ENCODE peak calls at places on chromosomes 16 and 17, in four cellular contexts. G is NCI-H1105, H is nucleus accumbens, F is NCI-H187 treated with DMSO at 0.1 percent for 48 hours. I is an unnamed sample.

GRCh38 chr16:85484337-85485295 is 128.5 kb upstream of the GSE1 start:
- DNase-seq in G (peak), F (peak), H (no peak), I (peak)

GRCh38 chr17:75736173-75736835 is 15.0 kb downstream of the ITGB4 start:
- DNase-seq in G (no peak), H (no peak), F (no peak), I (no peak)

GRCh38 chr17:54992797-54993639 is 24.5 kb downstream of the STXBP4 start:
- DNase-seq in G (peak), H (no peak), F (no peak), I (peak)

GRCh38 chr16:4520913-4521312 is 17.7 kb downstream of the CDIP1 start:
- DNase-seq in F (no peak), G (no peak), H (no peak), I (no peak)

GRCh38 chr16:86049641-86050040 is 150.7 kb downstream of the IRF8 start:
- DNase-seq in F (no peak), G (no peak), H (no peak), I (no peak)

GRCh38 chr16:29290631-29291247 is 115.8 kb downstream of the NPIPB11 start:
- DNase-seq in F (no peak), H (no peak), G (no peak), I (peak)

GRCh38 chr16:25084797-25085196 is 26.7 kb upstream of the LCMT1 start:
- DNase-seq in H (no peak), G (no peak), F (no peak), I (no peak)

GRCh38 chr17:6110592-6110991 is 40.4 kb downstream of the WSCD1 start:
- DNase-seq in G (no peak), F (no peak), H (no peak), I (no peak)

GRCh38 chr17:36768355-36768754 is 167.0 kb downstream of the MRM1 start:
- DNase-seq in H (no peak), F (no peak), G (no peak), I (no peak)